ENCODE peak calls at places on chromosomes 3 and 15, in ten cellular contexts. E is spleen, Z is NT2/D1, G is Peyer's patch, R is right cardiac atrium, J is PC-3, V is mammary epithelial cell, P is OCI-LY7, C is astrocyte, F is cardiac muscle cell. O is an unnamed sample.
A peak's percentile ranks its signal among the peaks of the same experiment; 100 is the strongest.

GRCh38 chr3:123424321-123424998 is 24.4 kb downstream of the ADCY5 start:
- DNase-seq in J (no peak), E (no peak), R (peak; percentile 42), C (no peak), P (no peak), G (no peak), F (no peak), V (no peak), Z (no peak), O (no peak)

GRCh38 chr3:87867001-87867400 is 191.8 kb downstream of the CGGBP1 start:
- DNase-seq in E (no peak), V (peak; percentile 8), C (peak; percentile 2), J (no peak), Z (no peak), G (no peak), P (no peak), R (no peak), F (peak; percentile 1), O (no peak)

GRCh38 chr3:109057616-109058015 is 60.3 kb downstream of the MORC1 start:
- DNase-seq in E (no peak), C (no peak), G (no peak), V (no peak), Z (no peak), F (no peak), R (no peak), P (no peak), J (no peak), O (no peak)

GRCh38 chr3:55629432-55629831 is 142.3 kb upstream of the WNT5A start:
- DNase-seq in E (no peak), V (peak; percentile 38), J (peak; percentile 40), Z (no peak), P (no peak), F (peak; percentile 48), C (peak; percentile 45), G (no peak), R (peak; percentile 37), O (no peak)

GRCh38 chr15:34773013-34773412 is 18.2 kb upstream of the GJD2 start:
- DNase-seq in E (no peak), V (no peak), P (no peak), R (no peak), G (no peak), Z (no peak), F (no peak), J (no peak), C (no peak), O (no peak)

GRCh38 chr15:69627548-69628158 is 175.0 kb downstream of the RPLP1 start:
- DNase-seq in C (no peak), R (no peak), J (no peak), E (no peak), F (no peak), G (no peak), P (no peak), Z (no peak), V (no peak), O (no peak)

GRCh38 chr3:63037116-63037515 is 161.9 kb upstream of the CADPS start:
- DNase-seq in C (no peak), G (no peak), Z (no peak), P (no peak), E (no peak), J (no peak), F (no peak), R (no peak), V (no peak), O (no peak)

GRCh38 chr3:33194303-33194702 is 24.3 kb downstream of the SUSD5 start:
- DNase-seq in E (no peak), G (no peak), J (no peak), Z (no peak), P (no peak), R (no peak), V (peak; percentile 51), F (no peak), C (no peak), O (peak; percentile 13)

GRCh38 chr3:131228522-131228921 is 153.1 kb upstream of the NUDT16 start:
- DNase-seq in E (no peak), G (no peak), F (no peak), J (no peak), Z (no peak), R (no peak), C (no peak), V (no peak), P (no peak), O (no peak)

GRCh38 chr3:112111785-112112402 is 21.2 kb downstream of the GCSAM start:
- DNase-seq in F (peak; percentile 85), G (peak; percentile 63), E (no peak), C (peak; percentile 38), J (peak; percentile 89), R (no peak), P (peak; percentile 96), V (peak; percentile 71), Z (peak; percentile 68), O (peak; percentile 85)

GRCh38 chr3:66661628-66662027 is 160.8 kb upstream of the LRIG1 start:
- DNase-seq in F (no peak), Z (no peak), R (no peak), E (no peak), G (no peak), V (no peak), J (no peak), C (no peak), P (no peak), O (no peak)

GRCh38 chr3:129434140-129434539 is 5.6 kb downstream of the MBD4 start:
- DNase-seq in J (no peak), F (no peak), P (no peak), Z (no peak), C (no peak), R (no peak), E (no peak), G (no peak), V (no peak), O (no peak)

DNA sequence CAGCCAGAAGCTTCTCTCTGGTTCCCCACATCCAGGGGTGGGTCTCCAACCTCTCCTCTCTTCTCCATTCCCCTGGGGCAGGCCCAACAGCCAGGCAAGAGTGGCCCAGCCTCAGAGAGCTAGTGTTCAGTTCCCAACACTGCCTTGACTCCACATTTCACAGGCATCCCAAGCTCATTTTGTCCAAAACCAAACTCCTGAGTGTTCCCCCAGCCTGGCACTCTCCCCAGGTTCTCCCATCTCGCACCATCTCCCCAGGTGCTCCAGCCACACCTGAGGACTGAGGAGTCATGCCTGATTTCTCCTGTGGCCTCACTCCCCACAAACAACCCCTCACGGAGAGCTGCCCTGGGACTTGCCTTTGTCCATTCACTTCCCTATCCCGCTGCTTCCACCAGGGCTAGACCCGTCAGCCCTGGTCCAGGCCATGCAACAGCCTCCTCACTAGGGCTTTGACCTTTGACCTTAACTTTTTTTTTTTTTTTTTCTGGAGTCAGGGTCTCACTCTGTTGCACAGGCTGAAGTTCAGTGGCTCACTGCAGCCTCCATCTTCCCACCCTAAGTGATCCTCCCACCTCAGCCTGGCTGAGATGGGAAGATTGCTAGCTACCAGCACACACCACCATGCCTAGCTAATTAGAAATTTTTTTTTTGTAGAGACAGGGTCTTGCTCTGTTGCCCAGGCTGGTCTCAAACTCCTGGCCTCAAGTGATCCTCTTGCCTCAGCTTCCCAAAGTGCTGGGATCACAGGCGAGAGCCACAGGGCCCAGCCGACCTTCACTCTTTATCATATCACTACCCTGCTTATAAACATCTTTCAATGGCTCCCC is 3.9 kb upstream of the CSK start:
- DNase-seq in C (no peak), P (peak; percentile 64), E (peak; percentile 79), R (no peak), J (no peak), Z (no peak), V (no peak), F (no peak), G (no peak), O (no peak)
- H3K4me3 ChIP-seq in C (no peak overlapping the region), P (peak overlapping the region; percentile 49), E (no peak overlapping the region), R (no peak overlapping the region), J (no peak overlapping the region), Z (no peak overlapping the region), V (no peak overlapping the region), F (no peak overlapping the region), G (no peak overlapping the region), O (no peak overlapping the region)

GRCh38 chr15:42032376-42033213 is 11.8 kb upstream of the PLA2G4E start:
- DNase-seq in V (no peak), R (no peak), P (no peak), J (no peak), E (no peak), F (no peak), C (no peak), G (no peak), Z (no peak), O (no peak)
- H3K4me1 ChIP-seq in V (peaks cover 35% of the 10 kb centered on the region), R (no peaks in the 10 kb centered on the region), P (peaks cover 28% of the 10 kb centered on the region), J (peaks cover 16% of the 10 kb centered on the region), E (peaks cover 18% of the 10 kb centered on the region), F (peaks cover 5% of the 10 kb centered on the region), C (no peaks in the 10 kb centered on the region), G (no peaks in the 10 kb centered on the region), Z (no peaks in the 10 kb centered on the region), O (peaks cover 13% of the 10 kb centered on the region)

DNA sequence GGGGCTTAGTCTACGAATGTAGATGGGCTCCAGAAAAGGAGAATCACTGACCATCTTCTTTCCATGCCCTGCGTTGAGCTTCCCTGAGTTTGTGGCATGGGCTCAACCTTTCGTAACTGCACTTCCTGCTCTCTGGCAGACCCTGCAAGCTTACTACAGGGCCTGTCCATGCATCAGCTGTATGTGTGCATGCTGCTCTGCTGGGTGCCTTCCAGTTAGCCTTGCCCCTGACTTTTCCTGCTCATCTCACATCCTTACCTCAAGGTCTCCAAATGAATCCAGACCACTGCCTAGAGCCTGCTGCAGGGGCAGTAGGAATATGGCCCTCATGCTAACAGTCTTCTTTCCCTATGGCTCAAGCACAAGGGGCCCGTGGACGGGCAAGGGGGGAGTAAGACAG is 2.0 kb upstream of the TF start:
- DNase-seq in R (no peak), P (no peak), Z (no peak), C (no peak), G (no peak), V (no peak), E (no peak), J (no peak), F (no peak), O (no peak)
- H3K4me3 ChIP-seq in R (no peak overlapping the region), P (no peak overlapping the region), Z (no peak overlapping the region), C (no peak overlapping the region), G (no peak overlapping the region), V (no peak overlapping the region), E (no peak overlapping the region), J (no peak overlapping the region), F (no peak overlapping the region), O (no peak overlapping the region)

GRCh38 chr3:184350618-184351017 is 10.8 kb downstream of the CLCN2 start:
- DNase-seq in R (no peak), F (no peak), J (no peak), Z (no peak), E (no peak), G (no peak), V (no peak), P (no peak), C (no peak), O (no peak)

GRCh38 chr3:184349563-184350470 is 11.6 kb downstream of the CLCN2 start:
- DNase-seq in F (no peak), Z (no peak), R (no peak), G (no peak), C (no peak), V (no peak), J (no peak), E (no peak), P (no peak), O (no peak)

GRCh38 chr3:184352149-184352785 is 9.1 kb downstream of the CLCN2 start:
- DNase-seq in J (no peak), Z (no peak), P (no peak), R (no peak), F (no peak), E (no peak), V (no peak), G (no peak), C (no peak), O (no peak)

GRCh38 chr3:184352897-184353545 is 8.4 kb downstream of the CLCN2 start:
- DNase-seq in J (no peak), Z (no peak), C (no peak), G (no peak), E (no peak), F (no peak), P (no peak), V (no peak), R (no peak), O (no peak)

GRCh38 chr3:184351511-184352148 is 9.8 kb downstream of the CLCN2 start:
- DNase-seq in V (no peak), P (no peak), J (no peak), G (no peak), E (no peak), C (no peak), F (no peak), R (no peak), Z (no peak), O (no peak)
- H3K4me1 ChIP-seq in V (no peaks in the 10 kb centered on the region), P (no peaks in the 10 kb centered on the region), J (no peaks in the 10 kb centered on the region), G (no peaks in the 10 kb centered on the region), E (peaks cover 16% of the 10 kb centered on the region), C (peaks cover 3% of the 10 kb centered on the region), F (no peaks in the 10 kb centered on the region), R (no peaks in the 10 kb centered on the region), Z (peaks cover 24% of the 10 kb centered on the region), O (no peaks in the 10 kb centered on the region)